ENCODE peak calls at places on chromosomes 6 and 20, in five cellular contexts. One of them, this sample, is unnamed.

GRCh38 chr6:167791780-167792478 is 34.8 kb upstream of the AFDN start:
- DNase-seq in heart left ventricle: no peak
- DNase-seq in ovary: no peak
- DNase-seq in lower lobe of right lung: no peak
- DNase-seq in PC-3: no peak
- DNase-seq in this sample: no peak

GRCh38 chr6:145815351-145815772 is 767 bp upstream of the FBXO30 start:
- DNase-seq in PC-3: no peak
- DNase-seq in ovary: peak
- DNase-seq in lower lobe of right lung: no peak
- DNase-seq in heart left ventricle: peak
- DNase-seq in this sample: peak

GRCh38 chr20:19473894-19474293 is 261.5 kb downstream of the SLC24A3 start:
- DNase-seq in lower lobe of right lung: no peak
- DNase-seq in PC-3: no peak
- DNase-seq in ovary: no peak
- DNase-seq in heart left ventricle: no peak
- DNase-seq in this sample: no peak

GRCh38 chr6:27135087-27135657 is 112.3 kb upstream of the PRSS16 start:
- DNase-seq in ovary: no peak
- DNase-seq in heart left ventricle: no peak
- DNase-seq in PC-3: no peak
- DNase-seq in lower lobe of right lung: no peak
- DNase-seq in this sample: no peak

GRCh38 chr6:36627801-36628246 is 33.7 kb downstream of the SRSF3 start:
- DNase-seq in PC-3: no peak
- DNase-seq in ovary: peak
- DNase-seq in heart left ventricle: peak
- DNase-seq in lower lobe of right lung: peak
- DNase-seq in this sample: peak

GRCh38 chr20:40110241-40110910 is 578.7 kb downstream of the MAFB start:
- DNase-seq in lower lobe of right lung: no peak
- DNase-seq in ovary: no peak
- DNase-seq in heart left ventricle: peak
- DNase-seq in PC-3: no peak
- DNase-seq in this sample: no peak

GRCh38 chr6:34549056-34549803 is 6.9 kb downstream of the SPDEF start:
- DNase-seq in heart left ventricle: no peak
- DNase-seq in lower lobe of right lung: no peak
- DNase-seq in ovary: no peak
- DNase-seq in PC-3: no peak
- DNase-seq in this sample: no peak

GRCh38 chr20:24942679-24943078 is 6.4 kb upstream of the CST7 start:
- DNase-seq in lower lobe of right lung: peak
- DNase-seq in ovary: no peak
- DNase-seq in heart left ventricle: no peak
- DNase-seq in PC-3: no peak
- DNase-seq in this sample: no peak

GRCh38 chr20:11195899-11196558 is 522.2 kb upstream of the JAG1 start:
- DNase-seq in ovary: no peak
- DNase-seq in PC-3: peak
- DNase-seq in heart left ventricle: peak
- DNase-seq in lower lobe of right lung: no peak
- DNase-seq in this sample: no peak

GRCh38 chr6:7115452-7116223 is 7.9 kb downstream of the RREB1 start:
- DNase-seq in heart left ventricle: no peak
- DNase-seq in PC-3: no peak
- DNase-seq in ovary: no peak
- DNase-seq in lower lobe of right lung: no peak
- DNase-seq in this sample: no peak

GRCh38 chr20:62161347-62161746 is 17.8 kb downstream of the SS18L1 start:
- DNase-seq in ovary: no peak
- DNase-seq in lower lobe of right lung: no peak
- DNase-seq in heart left ventricle: no peak
- DNase-seq in PC-3: no peak
- DNase-seq in this sample: no peak

GRCh38 chr6:14211596-14211961 is 94.0 kb downstream of the CD83 start:
- DNase-seq in lower lobe of right lung: peak
- DNase-seq in heart left ventricle: peak
- DNase-seq in PC-3: peak
- DNase-seq in ovary: peak
- DNase-seq in this sample: peak

GRCh38 chr6:11614534-11615213 is 77.1 kb downstream of the TMEM170B start:
- DNase-seq in heart left ventricle: no peak
- DNase-seq in PC-3: no peak
- DNase-seq in lower lobe of right lung: no peak
- DNase-seq in ovary: no peak
- DNase-seq in this sample: no peak

GRCh38 chr6:166341464-166341863 is 881 bp downstream of the SFT2D1 start:
- DNase-seq in PC-3: no peak
- DNase-seq in lower lobe of right lung: no peak
- DNase-seq in heart left ventricle: no peak
- DNase-seq in ovary: no peak
- DNase-seq in this sample: no peak

GRCh38 chr6:130906736-130907381 is 79.7 kb downstream of the SMLR1 start:
- DNase-seq in lower lobe of right lung: no peak
- DNase-seq in heart left ventricle: no peak
- DNase-seq in PC-3: no peak
- DNase-seq in ovary: no peak
- DNase-seq in this sample: no peak

DNA sequence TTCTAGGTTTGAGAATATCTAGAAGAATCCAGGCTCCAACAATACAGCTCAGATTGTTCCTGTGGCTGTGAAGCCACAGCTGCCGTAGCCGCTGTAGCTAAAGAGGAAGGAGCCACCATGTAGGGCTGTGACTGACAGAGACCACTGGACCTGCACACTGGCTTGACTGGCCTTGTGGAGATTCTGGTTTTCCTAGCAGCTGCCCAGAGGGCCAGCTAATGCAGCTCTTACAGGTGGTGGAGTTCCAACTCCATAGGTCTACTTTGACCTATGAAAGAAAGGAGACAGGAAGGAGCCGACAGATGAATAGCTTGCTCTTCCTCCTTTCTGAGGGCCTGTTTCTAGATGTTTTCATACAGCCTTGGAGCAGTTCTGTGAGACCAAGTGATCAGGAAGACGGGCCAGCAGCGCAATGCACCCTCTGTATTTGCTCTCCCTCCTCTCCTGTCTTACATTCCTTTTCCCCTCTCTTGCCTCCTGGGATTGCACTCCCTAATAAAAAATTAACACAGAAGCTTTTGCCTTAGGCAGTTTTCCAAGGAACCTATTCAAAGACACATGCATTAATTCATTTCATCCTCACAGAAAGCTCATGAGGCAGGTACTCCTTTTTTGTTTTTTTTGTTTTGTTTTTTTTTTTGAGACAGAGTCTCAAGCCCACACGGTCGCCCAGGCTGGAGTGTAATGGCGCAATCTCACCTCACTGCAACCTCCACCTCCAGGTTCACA is 51.8 kb upstream of the MYB start:
- DNase-seq in PC-3: no peak
- DNase-seq in lower lobe of right lung: no peak
- DNase-seq in heart left ventricle: no peak
- DNase-seq in ovary: no peak
- DNase-seq in this sample: no peak
- H3K4me3 ChIP-seq in PC-3: no peak
- H3K4me3 ChIP-seq in lower lobe of right lung: no peak
- H3K4me3 ChIP-seq in heart left ventricle: no peak
- H3K4me3 ChIP-seq in ovary: no peak
- H3K4me3 ChIP-seq in this sample: no peak

GRCh38 chr6:99241905-99242534 is 107.5 kb downstream of the FAXC start:
- DNase-seq in lower lobe of right lung: no peak
- DNase-seq in ovary: no peak
- DNase-seq in PC-3: peak
- DNase-seq in heart left ventricle: no peak
- DNase-seq in this sample: no peak
- TF ChIP-seq CTCF in lower lobe of right lung: peak
- TF ChIP-seq CTCF in ovary: no peak
- TF ChIP-seq CTCF in PC-3: peak
- TF ChIP-seq CTCF in heart left ventricle: peak
- TF ChIP-seq CTCF in this sample: peak

GRCh38 chr6:127933852-127934840 is 33.3 kb upstream of the THEMIS start:
- DNase-seq in ovary: no peak
- DNase-seq in heart left ventricle: no peak
- DNase-seq in PC-3: no peak
- DNase-seq in lower lobe of right lung: no peak
- DNase-seq in this sample: no peak
- H3K27ac ChIP-seq in ovary: no peak
- H3K27ac ChIP-seq in heart left ventricle: no peak
- H3K27ac ChIP-seq in PC-3: no peak
- H3K27ac ChIP-seq in lower lobe of right lung: no peak
- H3K27ac ChIP-seq in this sample: no peak

GRCh38 chr6:15402401-15403045 is 156.7 kb downstream of the JARID2 start:
- DNase-seq in lower lobe of right lung: no peak
- DNase-seq in PC-3: no peak
- DNase-seq in heart left ventricle: no peak
- DNase-seq in ovary: no peak
- DNase-seq in this sample: no peak
- H3K4me3 ChIP-seq in lower lobe of right lung: no peak
- H3K4me3 ChIP-seq in PC-3: no peak
- H3K4me3 ChIP-seq in heart left ventricle: no peak
- H3K4me3 ChIP-seq in ovary: no peak
- H3K4me3 ChIP-seq in this sample: no peak

GRCh38 chr6:93727447-93727846 is 308.1 kb upstream of the EPHA7 start:
- DNase-seq in ovary: no peak
- DNase-seq in heart left ventricle: no peak
- DNase-seq in lower lobe of right lung: no peak
- DNase-seq in PC-3: peak
- DNase-seq in this sample: no peak

GRCh38 chr6:93721386-93722048 is 302.2 kb upstream of the EPHA7 start:
- DNase-seq in PC-3: peak
- DNase-seq in ovary: no peak
- DNase-seq in heart left ventricle: no peak
- DNase-seq in lower lobe of right lung: no peak
- DNase-seq in this sample: no peak
- TF ChIP-seq CTCF in PC-3: peak
- TF ChIP-seq CTCF in ovary: no peak
- TF ChIP-seq CTCF in heart left ventricle: no peak
- TF ChIP-seq CTCF in lower lobe of right lung: no peak
- TF ChIP-seq CTCF in this sample: peak

GRCh38 chr20:18009116-18009515 is 40.3 kb downstream of the MGME1 start:
- DNase-seq in lower lobe of right lung: no peak
- DNase-seq in ovary: no peak
- DNase-seq in heart left ventricle: no peak
- DNase-seq in PC-3: no peak
- DNase-seq in this sample: no peak

GRCh38 chr20:18005990-18006364 is 37.2 kb downstream of the MGME1 start:
- DNase-seq in heart left ventricle: no peak
- DNase-seq in lower lobe of right lung: no peak
- DNase-seq in PC-3: no peak
- DNase-seq in ovary: no peak
- DNase-seq in this sample: no peak

GRCh38 chr20:18005170-18005989 is 36.6 kb downstream of the MGME1 start:
- DNase-seq in heart left ventricle: no peak
- DNase-seq in lower lobe of right lung: no peak
- DNase-seq in PC-3: no peak
- DNase-seq in ovary: no peak
- DNase-seq in this sample: no peak

GRCh38 chr20:18006684-18007083 is 37.9 kb downstream of the MGME1 start:
- DNase-seq in lower lobe of right lung: no peak
- DNase-seq in ovary: no peak
- DNase-seq in PC-3: no peak
- DNase-seq in heart left ventricle: no peak
- DNase-seq in this sample: no peak

DNA sequence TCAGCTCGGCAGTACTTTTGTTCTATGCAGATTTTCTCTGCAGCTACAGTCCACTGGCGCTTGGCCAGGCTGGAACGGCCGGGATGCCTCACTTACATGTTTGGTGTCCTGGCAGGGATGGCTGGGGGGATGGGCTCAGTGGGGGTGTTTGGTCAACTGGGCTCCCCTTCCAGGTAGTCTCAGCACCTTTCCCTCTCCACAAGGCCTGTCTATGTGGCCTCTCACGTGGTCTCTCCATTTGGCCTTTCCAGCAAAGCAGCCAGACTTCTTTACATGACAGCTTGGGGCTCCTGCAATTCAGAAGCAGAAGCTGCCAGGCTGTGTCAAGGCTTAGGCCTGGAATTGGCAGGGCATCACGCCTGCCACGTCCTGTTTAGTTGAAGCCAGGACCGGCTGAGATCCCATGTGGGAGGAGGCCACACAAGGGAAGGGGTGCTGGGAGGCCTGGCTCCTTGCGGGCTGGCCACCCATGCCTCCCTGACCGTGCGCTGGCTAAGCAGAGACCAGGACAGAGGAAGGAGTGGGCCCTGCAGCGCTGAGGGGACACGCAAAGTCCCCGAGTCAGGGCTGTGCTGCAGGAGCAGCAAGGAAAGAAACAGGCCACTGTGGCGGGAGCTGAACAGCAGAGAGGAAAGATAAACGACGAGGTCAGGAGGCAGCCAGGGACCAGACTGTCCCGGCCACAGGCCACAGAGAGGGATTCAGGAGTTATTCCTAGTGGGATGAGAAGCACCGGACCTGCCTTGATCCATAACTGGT is 38.9 kb downstream of the MGME1 start:
- DNase-seq in ovary: peak
- DNase-seq in heart left ventricle: peak
- DNase-seq in PC-3: no peak
- DNase-seq in lower lobe of right lung: no peak
- DNase-seq in this sample: peak
- H3K27ac ChIP-seq in ovary: no peak
- H3K27ac ChIP-seq in heart left ventricle: no peak
- H3K27ac ChIP-seq in PC-3: no peak
- H3K27ac ChIP-seq in lower lobe of right lung: no peak
- H3K27ac ChIP-seq in this sample: peak

GRCh38 chr20:16229813-16230212 is 343.4 kb downstream of the KIF16B start:
- DNase-seq in lower lobe of right lung: no peak
- DNase-seq in ovary: no peak
- DNase-seq in heart left ventricle: no peak
- DNase-seq in PC-3: peak
- DNase-seq in this sample: no peak
- H3K4me3 ChIP-seq in lower lobe of right lung: no peak
- H3K4me3 ChIP-seq in ovary: no peak
- H3K4me3 ChIP-seq in heart left ventricle: no peak
- H3K4me3 ChIP-seq in PC-3: no peak
- H3K4me3 ChIP-seq in this sample: no peak

GRCh38 chr6:154995241-154996162 is at the start of gene TIAM2:
- DNase-seq in ovary: peak
- DNase-seq in PC-3: no peak
- DNase-seq in heart left ventricle: peak
- DNase-seq in lower lobe of right lung: no peak
- DNase-seq in this sample: no peak
- TF ChIP-seq CTCF in ovary: no peak
- TF ChIP-seq CTCF in PC-3: no peak
- TF ChIP-seq CTCF in heart left ventricle: no peak
- TF ChIP-seq CTCF in lower lobe of right lung: no peak
- TF ChIP-seq CTCF in this sample: no peak

GRCh38 chr6:49514571-49515484 is 15.1 kb downstream of the GLYATL3 start:
- DNase-seq in ovary: no peak
- DNase-seq in heart left ventricle: no peak
- DNase-seq in lower lobe of right lung: no peak
- DNase-seq in PC-3: peak
- DNase-seq in this sample: no peak
- H3K27ac ChIP-seq in ovary: no peak
- H3K27ac ChIP-seq in heart left ventricle: no peak
- H3K27ac ChIP-seq in lower lobe of right lung: no peak
- H3K27ac ChIP-seq in PC-3: peak
- H3K27ac ChIP-seq in this sample: peak